ENCODE peak calls at places on chromosomes 2 and 18, in six cellular contexts. N, X, C, O, L and T are unnamed samples.

GRCh38 chr18:23862071-23862470 is 152.5 kb upstream of the TTC39C start:
- DNase-seq in X (no peak), C (no peak), O (peak), N (no peak), L (no peak), T (peak)

GRCh38 chr2:106638043-106638442 is 150.9 kb downstream of the CD8B2 start:
- DNase-seq in O (peak), X (no peak), L (no peak), C (no peak), N (peak), T (peak)

GRCh38 chr2:183665976-183666375 is 541.7 kb downstream of the NUP35 start:
- DNase-seq in X (no peak), O (no peak), C (no peak), N (no peak), L (no peak), T (peak)

GRCh38 chr2:55418512-55419235 is 982 bp downstream of the CCDC88A start:
- DNase-seq in C (no peak), L (no peak), X (no peak), O (peak), N (peak), T (peak)

GRCh38 chr2:201135396-201135795 is 19.4 kb downstream of the CFLAR start:
- DNase-seq in L (no peak), O (no peak), X (no peak), C (no peak), N (no peak), T (no peak)

GRCh38 chr2:11525762-11526161 is 8.1 kb upstream of the GREB1 start:
- DNase-seq in X (no peak), C (no peak), O (no peak), N (no peak), L (no peak), T (no peak)

GRCh38 chr2:186623121-186623520 is 33.3 kb downstream of the ITGAV start:
- DNase-seq in C (no peak), L (no peak), X (no peak), O (no peak), N (no peak), T (no peak)

GRCh38 chr2:200086911-200087310 is 131.5 kb downstream of the MAIP1 start:
- DNase-seq in X (no peak), O (peak), C (peak), L (no peak), N (no peak), T (no peak)

GRCh38 chr2:236070236-236070635 is 98.0 kb downstream of the GBX2 start:
- DNase-seq in L (no peak), N (no peak), C (no peak), X (no peak), O (no peak), T (no peak)

GRCh38 chr2:37920570-37920969 is 4.5 kb upstream of the RMDN2 start:
- DNase-seq in C (no peak), N (no peak), O (no peak), X (no peak), L (no peak), T (peak)

GRCh38 chr18:63837556-63837955 is 49.9 kb upstream of the SERPINB2 start:
- DNase-seq in X (no peak), O (no peak), N (no peak), L (no peak), C (no peak), T (no peak)

GRCh38 chr2:16014041-16014787 is 73.9 kb downstream of the MYCN start:
- DNase-seq in O (no peak), N (peak), X (no peak), C (peak), L (no peak), T (no peak)

GRCh38 chr2:127623388-127624320 is 22.3 kb upstream of the GPR17 start:
- DNase-seq in N (peak), O (peak), X (no peak), C (no peak), L (no peak), T (peak)

GRCh38 chr2:218839430-218839829 is 7.8 kb upstream of the PRKAG3 start:
- DNase-seq in X (no peak), C (no peak), N (no peak), O (peak), L (no peak), T (no peak)

GRCh38 chr2:47174731-47175361 is 19.7 kb upstream of the STPG4 start:
- DNase-seq in X (peak), N (peak), O (peak), C (no peak), L (peak), T (peak)

GRCh38 chr2:42359894-42360483 is 1.0 kb downstream of the COX7A2L start:
- DNase-seq in O (peak), L (no peak), N (no peak), X (no peak), C (no peak), T (no peak)

GRCh38 chr2:17827785-17828184 is 11.5 kb downstream of the MSGN1 start:
- DNase-seq in O (no peak), C (no peak), L (no peak), N (no peak), X (no peak), T (no peak)

GRCh38 chr18:58152891-58153290 is 108.9 kb downstream of the NEDD4L start:
- DNase-seq in X (no peak), C (no peak), O (no peak), L (no peak), N (no peak), T (no peak)

GRCh38 chr2:187390891-187391290 is 57.2 kb downstream of the CALCRL start:
- DNase-seq in N (no peak), C (no peak), O (peak), L (no peak), X (no peak), T (peak)

GRCh38 chr2:180520206-180520605 is 460.2 kb upstream of the UBE2E3 start:
- DNase-seq in N (peak), O (peak), L (no peak), C (peak), X (no peak), T (peak)

GRCh38 chr18:75132068-75132467 is 76.9 kb downstream of the PTGR3 start:
- DNase-seq in O (no peak), L (no peak), N (no peak), X (no peak), C (no peak), T (no peak)

GRCh38 chr2:25566694-25567093 is 106.7 kb downstream of the DTNB start:
- DNase-seq in N (no peak), C (no peak), X (peak), L (no peak), O (peak), T (no peak)

GRCh38 chr2:226423498-226423960 is 376.1 kb downstream of the IRS1 start:
- DNase-seq in N (no peak), C (peak), O (peak), L (peak), X (no peak), T (peak)

GRCh38 chr2:10900216-10901109 is 11.3 kb upstream of the KCNF1 start:
- DNase-seq in N (no peak), O (no peak), L (no peak), X (peak), C (no peak), T (no peak)

GRCh38 chr2:218962859-218963492 is 3.5 kb downstream of the CDK5R2 start:
- DNase-seq in C (peak), X (no peak), L (peak), N (peak), O (peak), T (peak)

GRCh38 chr2:133993160-133993559 is 260.7 kb upstream of the MGAT5 start:
- DNase-seq in N (no peak), C (no peak), X (no peak), O (no peak), L (no peak), T (no peak)

GRCh38 chr2:101463885-101464653 is 10.8 kb downstream of the RFX8 start:
- DNase-seq in X (no peak), O (peak), N (no peak), L (no peak), C (no peak), T (peak)

GRCh38 chr18:8661754-8662573 is 43.4 kb upstream of the MTCL1 start:
- DNase-seq in X (no peak), C (no peak), O (peak), N (peak), L (no peak), T (peak)

GRCh38 chr2:235334179-235334578 is 159.7 kb upstream of the AGAP1 start:
- DNase-seq in C (no peak), O (no peak), X (no peak), L (no peak), N (no peak), T (no peak)

GRCh38 chr2:111219285-111219684 is 98.6 kb downstream of the BCL2L11 start:
- DNase-seq in C (no peak), L (no peak), N (no peak), X (no peak), O (no peak), T (peak)

GRCh38 chr2:196233808-196234501 is 62.6 kb upstream of the STK17B start:
- DNase-seq in L (no peak), C (no peak), X (no peak), N (no peak), O (no peak), T (peak)

GRCh38 chr2:191910518-191910917 is 63.6 kb upstream of the CAVIN2 start:
- DNase-seq in X (no peak), O (peak), N (no peak), C (no peak), L (no peak), T (peak)

GRCh38 chr18:3712485-3712884 is 262.5 kb downstream of the TGIF1 start:
- DNase-seq in C (no peak), O (no peak), X (no peak), L (no peak), N (no peak), T (no peak)